ENCODE peak calls at places on chromosomes 12 and 14, in eight cellular contexts. W is DMS53; F is stimulated activated CD4-positive, alpha-beta T cell treated with anti-CD3 and anti-CD28 coated beads, Interleukin-2, amount 100 ng/mL, for 24 hours; I is natural killer cell treated with Interleukin-12 subunit alpha and Interleukin-12 subunit beta and Interleukin-15 and Interleukin-18, amount 100 ng/mL, for 72 hours; R is stromal cell of bone marrow; L is sigmoid colon; A is iPS-NIHi11; P is KG1. H is an unnamed sample.

GRCh38 chr12:6451348-6452244 is at the start of gene TAPBPL:
- DNase-seq in A (peak; percentile 69), I (peak; percentile 91), R (peak; percentile 75), F (peak; percentile 81), L (peak; percentile 93), P (peak; percentile 53), W (peak; percentile 99), H (peak; percentile 94)

GRCh38 chr14:102511538-102511937 is 2.0 kb upstream of the ANKRD9 start:
- DNase-seq in L (no peak), I (no peak), A (no peak), W (no peak), R (no peak), F (no peak), P (no peak), H (no peak)

GRCh38 chr12:7129647-7130536 is at the start of gene CLSTN3:
- DNase-seq in L (peak; percentile 91), R (peak; percentile 41), F (peak; percentile 86), W (peak; percentile 95), P (peak; percentile 26), I (peak; percentile 92), A (peak; percentile 100), H (peak; percentile 83)

GRCh38 chr14:70654609-70655008 is 12.9 kb downstream of the TTC9 start:
- DNase-seq in A (no peak), R (no peak), I (no peak), L (no peak), P (no peak), W (no peak), F (no peak), H (no peak)

GRCh38 chr14:77151918-77152588 is 10.5 kb upstream of the ZDHHC22 start:
- DNase-seq in W (peak; percentile 80), A (no peak), P (no peak), R (peak; percentile 7), L (no peak), F (no peak), I (no peak), H (no peak)

GRCh38 chr12:22935090-22935489 is 310.1 kb downstream of the ETNK1 start:
- DNase-seq in I (no peak), P (no peak), L (no peak), A (peak; percentile 27), W (no peak), R (no peak), F (no peak), H (no peak)

GRCh38 chr12:117189725-117190209 is 503 bp downstream of the FBXO21 start:
- DNase-seq in I (no peak), L (peak; percentile 71), F (peak; percentile 48), R (no peak), A (peak; percentile 61), W (peak; percentile 66), P (no peak), H (peak; percentile 40)

GRCh38 chr12:16019131-16019530 is 108.0 kb downstream of the DERA start:
- DNase-seq in L (no peak), P (no peak), F (no peak), R (no peak), W (no peak), A (no peak), I (no peak), H (no peak)

GRCh38 chr12:120708646-120709045 is 1.6 kb upstream of the UNC119B start:
- DNase-seq in W (no peak), L (no peak), I (no peak), A (no peak), R (no peak), F (no peak), P (no peak), H (no peak)

GRCh38 chr14:32366995-32367394 is 37.9 kb downstream of the AKAP6 start:
- DNase-seq in R (peak; percentile 64), F (no peak), L (no peak), I (no peak), A (no peak), W (no peak), P (no peak), H (no peak)

GRCh38 chr14:90661881-90662280 is 154.3 kb downstream of the TTC7B start:
- DNase-seq in L (no peak), F (no peak), R (no peak), P (no peak), A (no peak), I (no peak), W (no peak), H (no peak)

GRCh38 chr12:18719922-18720321 is 17.9 kb downstream of the PLCZ1 start:
- DNase-seq in L (no peak), I (no peak), R (no peak), A (no peak), W (no peak), F (no peak), P (no peak), H (no peak)

GRCh38 chr14:24843494-24843893 is 206.5 kb downstream of the STXBP6 start:
- DNase-seq in L (no peak), A (no peak), P (no peak), I (no peak), F (no peak), W (peak; percentile 3), R (no peak), H (no peak)

GRCh38 chr12:49698619-49699545 is 8.3 kb downstream of the FMNL3 start:
- DNase-seq in A (peak; percentile 63), L (peak; percentile 64), R (no peak), F (peak; percentile 45), P (peak; percentile 81), W (no peak), I (peak; percentile 83), H (peak; percentile 83)

GRCh38 chr14:55749201-55749812 is 169.3 kb downstream of the KTN1 start:
- DNase-seq in F (no peak), A (peak; percentile 24), W (no peak), I (no peak), P (no peak), R (no peak), L (no peak), H (no peak)

GRCh38 chr14:23379331-23380196 is 2.7 kb downstream of the CMTM5 start:
- DNase-seq in R (no peak), L (no peak), I (no peak), W (peak; percentile 85), P (peak; percentile 1), A (peak; percentile 84), F (peak; percentile 74), H (peak; percentile 40)

GRCh38 chr12:131194166-131194565 is 240.5 kb downstream of the ADGRD1 start:
- DNase-seq in I (no peak), P (no peak), L (no peak), R (no peak), F (no peak), W (peak; percentile 42), A (peak; percentile 30), H (no peak)

GRCh38 chr14:24816011-24816928 is 182.3 kb upstream of the GZMB start:
- DNase-seq in W (no peak), A (no peak), P (no peak), F (no peak), I (no peak), L (no peak), R (peak; percentile 9), H (peak; percentile 11)

GRCh38 chr14:23601845-23602180 is 23.2 kb upstream of the JPH4 start:
- DNase-seq in L (peak; percentile 4), I (no peak), F (no peak), A (no peak), R (no peak), W (peak; percentile 44), P (no peak), H (no peak)

GRCh38 chr14:70896981-70897380 is 10.3 kb upstream of the PCNX1 start:
- DNase-seq in R (no peak), L (no peak), W (no peak), I (no peak), A (no peak), F (no peak), P (no peak), H (no peak)

GRCh38 chr12:89470741-89471504 is 53.7 kb downstream of the GALNT4 start:
- DNase-seq in I (no peak), A (peak; percentile 35), W (peak; percentile 71), R (no peak), P (no peak), L (no peak), F (no peak), H (peak; percentile 60)

GRCh38 chr12:40351976-40352375 is 127.2 kb downstream of the LRRK2 start:
- DNase-seq in A (no peak), W (no peak), R (no peak), L (no peak), I (no peak), F (no peak), P (no peak), H (no peak)

GRCh38 chr12:116863275-116863767 is 17.9 kb downstream of the HRK start:
- DNase-seq in R (peak; percentile 65), I (no peak), F (no peak), P (no peak), L (no peak), A (peak; percentile 70), W (peak; percentile 58), H (no peak)

GRCh38 chr12:112749081-112749480 is 42.5 kb upstream of the RPH3A start:
- DNase-seq in L (no peak), I (no peak), A (no peak), P (no peak), W (no peak), R (no peak), F (no peak), H (no peak)

GRCh38 chr14:104341532-104342434 is 203.4 kb downstream of the KIF26A start:
- DNase-seq in W (peak; percentile 53), I (no peak), L (peak; percentile 73), F (no peak), A (peak; percentile 99), R (no peak), P (no peak), H (peak; percentile 42)

GRCh38 chr14:33617154-33617553 is 333.7 kb downstream of the EGLN3 start:
- DNase-seq in W (peak; percentile 16), R (peak; percentile 50), P (no peak), I (no peak), L (no peak), A (no peak), F (no peak), H (no peak)

GRCh38 chr12:89126712-89127111 is 225.6 kb downstream of the DUSP6 start:
- DNase-seq in P (no peak), I (no peak), L (no peak), A (no peak), F (no peak), R (peak; percentile 15), W (no peak), H (no peak)

GRCh38 chr14:96051642-96052540 is 12.7 kb downstream of the C14orf132 start:
- DNase-seq in A (peak; percentile 60), W (peak; percentile 54), L (no peak), F (no peak), P (no peak), I (no peak), R (no peak), H (no peak)